ENCODE peak calls at places on chromosomes 16 and 17, in seven cellular contexts. A is keratinocyte; Z is Ammon's horn; J is CD8-positive, alpha-beta T cell; F is fibroblast of pulmonary artery; Y is NCI-H774; S is NCI-H1930. D is an unnamed sample.

GRCh38 chr17:69574257-69575197 is 160.0 kb downstream of the MAP2K6 start:
- DNase-seq in A (no peak), Z (no peak), J (no peak), F (peak), Y (no peak), S (no peak), D (no peak)

GRCh38 chr16:17885659-17886200 is 415.0 kb upstream of the XYLT1 start:
- DNase-seq in A (no peak), Z (no peak), J (no peak), F (no peak), Y (no peak), S (no peak), D (no peak)

GRCh38 chr17:73118876-73119485 is 26.5 kb upstream of the SLC39A11 start:
- DNase-seq in A (no peak), Z (peak), J (no peak), F (no peak), Y (peak), S (no peak), D (no peak)

GRCh38 chr17:72102366-72102765 is 18.5 kb upstream of the SOX9 start:
- DNase-seq in A (no peak), Z (no peak), J (no peak), F (no peak), Y (no peak), S (no peak), D (no peak)

GRCh38 chr16:81326971-81327370 is 12.2 kb downstream of the GAN start:
- DNase-seq in A (no peak), Z (peak), J (no peak), F (no peak), Y (no peak), S (no peak), D (no peak)

GRCh38 chr17:59470624-59471297 is 94.6 kb upstream of the DHX40 start:
- DNase-seq in A (no peak), Z (no peak), J (no peak), F (no peak), Y (no peak), S (no peak), D (no peak)

GRCh38 chr17:38469875-38470274 is 41.6 kb downstream of the ARHGAP23 start:
- DNase-seq in A (no peak), Z (peak), J (no peak), F (peak), Y (no peak), S (no peak), D (no peak)

GRCh38 chr16:19710191-19710908 is 7.7 kb downstream of the KNOP1 start:
- DNase-seq in A (no peak), Z (no peak), J (no peak), F (no peak), Y (no peak), S (no peak), D (no peak)

GRCh38 chr17:47733047-47733413 is at the start of gene TBX21:
- DNase-seq in A (no peak), Z (peak), J (peak), F (no peak), Y (no peak), S (peak), D (no peak)

GRCh38 chr17:79610151-79610645 is 653 bp downstream of the RBFOX3 start:
- DNase-seq in A (no peak), Z (no peak), J (no peak), F (no peak), Y (no peak), S (no peak), D (no peak)

GRCh38 chr17:66331038-66331816 is 28.8 kb downstream of the PRKCA start:
- DNase-seq in A (no peak), Z (no peak), J (no peak), F (no peak), Y (no peak), S (no peak), D (no peak)

GRCh38 chr16:73107371-73107770 is 59.4 kb upstream of the ZFHX3 start:
- DNase-seq in A (no peak), Z (no peak), J (no peak), F (no peak), Y (no peak), S (no peak), D (no peak)

GRCh38 chr17:50447870-50448573 is 20.7 kb downstream of the CHAD start:
- DNase-seq in A (no peak), Z (no peak), J (no peak), F (no peak), Y (peak), S (no peak), D (no peak)

GRCh38 chr17:27153005-27153404 is 140.9 kb upstream of the WSB1 start:
- DNase-seq in A (no peak), Z (peak), J (no peak), F (peak), Y (no peak), S (no peak), D (no peak)